ENCODE peak calls at places on chromosome X, in nine cellular contexts. C is DND-41, V is AG04450, W is GM20000, P is neural crest cell, O is A549, K is lower lobe of right lung, L is GM06990, I is fibroblast of villous mesenchyme. S is an unnamed sample.

GRCh38 chrX:130173190-130173895 is 1.6 kb downstream of the RAB33A start:
- DNase-seq in K (no peak), O (no peak), I (peak; percentile 90), C (peak; percentile 15), W (peak; percentile 74), V (no peak), L (no peak), P (no peak), S (peak; percentile 87)

GRCh38 chrX:3743821-3744439 is 30.5 kb upstream of the PRKX start:
- DNase-seq in W (no peak), O (no peak), C (peak; percentile 10), V (no peak), P (no peak), I (no peak), K (no peak), L (no peak), S (no peak)

GRCh38 chrX:116272881-116273280 is 102.3 kb downstream of the AGTR2 start:
- DNase-seq in K (no peak), W (no peak), L (no peak), V (no peak), I (no peak), O (no peak), P (no peak), C (no peak), S (no peak)

GRCh38 chrX:40174594-40175415 is 77.0 kb upstream of the BCOR start:
- DNase-seq in K (peak; percentile 64), C (peak; percentile 60), V (no peak), W (peak; percentile 44), P (peak; percentile 45), I (peak; percentile 64), L (no peak), O (no peak), S (peak; percentile 51)

GRCh38 chrX:124211312-124211942 is 121.0 kb upstream of the TEX13D start:
- DNase-seq in P (no peak), I (peak; percentile 6), K (no peak), O (peak; percentile 20), W (peak; percentile 32), L (no peak), V (no peak), C (peak; percentile 33), S (peak; percentile 23)

GRCh38 chrX:64204701-64205440 is 637 bp downstream of the AMER1 start:
- DNase-seq in I (peak; percentile 19), L (peak; percentile 51), O (peak; percentile 42), C (peak; percentile 55), W (peak; percentile 55), V (no peak), P (peak; percentile 6), K (peak; percentile 54), S (peak; percentile 26)

GRCh38 chrX:120514236-120514635 is 45.1 kb upstream of the LAMP2 start:
- DNase-seq in I (peak; percentile 19), O (peak; percentile 19), L (no peak), C (no peak), P (no peak), W (peak; percentile 5), V (no peak), K (no peak), S (peak; percentile 15)

GRCh38 chrX:23515028-23515427 is 152.3 kb upstream of the PRDX4 start:
- DNase-seq in V (no peak), W (no peak), P (no peak), L (no peak), C (no peak), O (no peak), I (no peak), K (no peak), S (no peak)

GRCh38 chrX:129984196-129984962 is 1.9 kb downstream of the BCORL1 start:
- DNase-seq in I (peak; percentile 4), W (peak; percentile 64), O (peak; percentile 71), C (peak; percentile 58), P (peak; percentile 14), L (peak; percentile 18), K (peak; percentile 58), V (no peak), S (peak; percentile 3)

GRCh38 chrX:32532282-32532681 is 679.1 kb downstream of the DMD start:
- DNase-seq in L (no peak), O (no peak), W (no peak), I (no peak), K (no peak), P (no peak), V (no peak), C (no peak), S (no peak)

GRCh38 chrX:54807524-54808108 is at the start of gene MAGED2:
- DNase-seq in I (peak; percentile 34), V (no peak), C (peak; percentile 60), W (peak; percentile 6), L (no peak), K (no peak), P (no peak), O (no peak), S (peak; percentile 17)

GRCh38 chrX:97763391-97763790 is 879.7 kb downstream of the RPA4 start:
- DNase-seq in I (no peak), W (no peak), V (no peak), P (no peak), C (no peak), O (no peak), L (no peak), K (no peak), S (no peak)

GRCh38 chrX:149044471-149044870 is 460.6 kb downstream of the IDS start:
- DNase-seq in W (no peak), L (no peak), P (no peak), V (no peak), O (no peak), C (no peak), K (no peak), I (no peak), S (no peak)

GRCh38 chrX:117641913-117642656 is 474.5 kb downstream of the KLHL13 start:
- DNase-seq in L (no peak), W (no peak), O (no peak), P (no peak), I (no peak), K (no peak), V (no peak), C (no peak), S (no peak)

GRCh38 chrX:67544281-67544680 is 460 bp downstream of the AR start:
- DNase-seq in L (no peak), K (peak; percentile 34), O (no peak), C (no peak), W (no peak), I (no peak), P (peak; percentile 5), V (no peak), S (no peak)

GRCh38 chrX:34903316-34903715 is 39.3 kb upstream of the FAM47B start:
- DNase-seq in I (peak; percentile 32), K (no peak), P (no peak), C (no peak), V (no peak), W (no peak), L (no peak), O (no peak), S (peak; percentile 9)

GRCh38 chrX:71118985-71119535 is 664 bp downstream of the MED12 start:
- DNase-seq in L (no peak), V (no peak), W (no peak), C (no peak), P (no peak), O (no peak), K (no peak), I (no peak), S (no peak)

GRCh38 chrX:139890991-139891700 is 41.7 kb downstream of the ATP11C start:
- DNase-seq in V (peak; percentile 55), C (no peak), W (no peak), L (no peak), P (no peak), O (no peak), K (no peak), I (peak; percentile 43), S (peak; percentile 42)

DNA sequence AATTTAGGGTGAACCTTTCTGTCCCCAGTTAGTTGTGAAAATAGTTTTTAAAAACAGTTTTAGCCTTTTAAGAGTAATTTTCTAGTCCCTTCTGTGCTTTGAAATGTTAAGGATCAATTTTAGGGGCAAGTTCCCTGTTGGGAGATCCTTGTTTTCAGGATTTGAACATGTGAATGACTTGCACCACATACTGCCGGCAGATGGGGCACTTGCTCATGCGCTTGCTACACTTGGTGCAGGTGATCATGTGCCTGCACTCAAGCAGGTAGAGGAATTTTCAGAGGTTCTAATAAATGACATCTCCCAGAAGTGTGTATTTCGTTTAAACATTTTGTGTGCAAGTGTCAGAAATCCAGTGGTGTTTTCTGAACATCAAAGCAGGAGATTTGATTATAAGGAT is 195.9 kb downstream of the CHM start:
- DNase-seq in I (peak; percentile 5), O (peak; percentile 0), W (peak; percentile 2), P (no peak), K (peak; percentile 34), V (no peak), L (no peak), C (no peak), S (no peak)
- TF ChIP-seq CTCF in I (peak; percentile 33), O (peak; percentile 37), W (no peak), P (peak; percentile 69), K (peak; percentile 39), V (no peak), L (no peak), C (no peak), S (peak; percentile 22)

GRCh38 chrX:119391279-119391678 is 7.9 kb upstream of the SLC25A43 start:
- DNase-seq in P (no peak), V (no peak), L (no peak), I (peak; percentile 48), C (no peak), W (no peak), O (peak; percentile 49), K (no peak), S (peak; percentile 32)
- TF ChIP-seq CTCF in P (peak; percentile 29), V (peak; percentile 22), L (peak; percentile 28), I (peak; percentile 47), C (peak; percentile 46), W (no peak), O (no peak), K (peak; percentile 18), S (peak; percentile 45)

DNA sequence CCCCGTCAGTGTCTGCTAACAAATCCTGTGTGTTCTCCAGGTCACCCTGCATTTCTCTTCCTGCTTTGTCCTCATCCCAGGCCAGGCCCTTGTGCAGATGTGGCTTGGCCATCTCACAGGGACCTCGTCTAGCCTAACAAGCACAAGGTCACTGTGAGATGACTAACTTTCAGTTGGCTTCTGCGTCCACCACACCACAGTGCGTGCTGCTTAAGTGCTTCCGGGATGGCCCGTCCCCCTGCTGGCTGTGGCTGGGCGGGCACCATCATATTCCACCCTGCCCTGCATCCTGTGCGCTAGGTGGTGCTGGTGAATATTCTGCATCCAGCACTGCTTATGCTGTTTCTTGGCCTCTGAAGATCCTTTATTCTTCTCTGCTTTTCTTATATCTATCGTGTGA is 33.8 kb downstream of the RBBP7 start:
- DNase-seq in V (no peak), I (no peak), P (peak; percentile 46), L (peak; percentile 51), O (peak; percentile 57), W (no peak), C (no peak), K (peak; percentile 44), S (peak; percentile 18)
- TF ChIP-seq CTCF in V (peak; percentile 24), I (peak; percentile 35), P (peak; percentile 65), L (no peak), O (peak; percentile 19), W (no peak), C (peak; percentile 49), K (peak; percentile 37), S (peak; percentile 20)

GRCh38 chrX:2376166-2376565 is 124.6 kb downstream of the DHRSX start:
- DNase-seq in O (no peak), C (no peak), I (no peak), W (no peak), P (no peak), V (no peak), K (no peak), L (no peak), S (no peak)
- TF ChIP-seq CTCF in O (no peak), C (no peak), I (no peak), W (no peak), P (no peak), V (no peak), K (no peak), L (no peak), S (no peak)